ENCODE peak calls at places on chromosome 13, in five cellular contexts. One of them, this sample, is unnamed.
A peak's percentile ranks its signal among the peaks of the same experiment; 100 is the strongest.

GRCh38 chr13:68323106-68323505 is 1093.0 kb upstream of the PCDH9 start:
- DNase-seq in tibial nerve: no peak
- DNase-seq in PC-3: no peak
- DNase-seq in ovary: no peak
- DNase-seq in pancreas: no peak
- DNase-seq in this sample: no peak

GRCh38 chr13:35990196-35990595 is 141.0 kb downstream of the DCLK1 start:
- DNase-seq in tibial nerve: no peak
- DNase-seq in PC-3: no peak
- DNase-seq in ovary: no peak
- DNase-seq in pancreas: no peak
- DNase-seq in this sample: no peak

GRCh38 chr13:40375522-40376171 is 290.8 kb downstream of the FOXO1 start:
- DNase-seq in tibial nerve: peak; percentile 15
- DNase-seq in PC-3: no peak
- DNase-seq in ovary: no peak
- DNase-seq in pancreas: no peak
- DNase-seq in this sample: no peak

GRCh38 chr13:21894091-21894490 is 223.2 kb downstream of the FGF9 start:
- DNase-seq in tibial nerve: no peak
- DNase-seq in PC-3: no peak
- DNase-seq in ovary: no peak
- DNase-seq in pancreas: no peak
- DNase-seq in this sample: no peak

GRCh38 chr13:111904701-111905608 is 162.0 kb upstream of the SOX1 start:
- DNase-seq in tibial nerve: no peak
- DNase-seq in PC-3: no peak
- DNase-seq in ovary: no peak
- DNase-seq in pancreas: no peak
- DNase-seq in this sample: peak; percentile 11

GRCh38 chr13:30108913-30109237 is 198.5 kb downstream of the KATNAL1 start:
- DNase-seq in tibial nerve: no peak
- DNase-seq in PC-3: peak; percentile 47
- DNase-seq in ovary: no peak
- DNase-seq in pancreas: peak; percentile 75
- DNase-seq in this sample: no peak

GRCh38 chr13:91126806-91127205 is 220.7 kb upstream of the MIR17HG start:
- DNase-seq in tibial nerve: no peak
- DNase-seq in PC-3: no peak
- DNase-seq in ovary: no peak
- DNase-seq in pancreas: no peak
- DNase-seq in this sample: no peak

GRCh38 chr13:80901111-80902014 is 560.4 kb upstream of the SPRY2 start:
- DNase-seq in tibial nerve: no peak
- DNase-seq in PC-3: no peak
- DNase-seq in ovary: no peak
- DNase-seq in pancreas: no peak
- DNase-seq in this sample: no peak

GRCh38 chr13:60043262-60043661 is 120.5 kb downstream of the DIAPH3 start:
- DNase-seq in tibial nerve: no peak
- DNase-seq in PC-3: no peak
- DNase-seq in ovary: no peak
- DNase-seq in pancreas: no peak
- DNase-seq in this sample: no peak

GRCh38 chr13:95643471-95643813 is 1.1 kb downstream of the DZIP1 start:
- DNase-seq in tibial nerve: no peak
- DNase-seq in PC-3: no peak
- DNase-seq in ovary: peak; percentile 28
- DNase-seq in pancreas: no peak
- DNase-seq in this sample: no peak

GRCh38 chr13:41456768-41457588 is at the start of gene RGCC:
- DNase-seq in tibial nerve: peak; percentile 64
- DNase-seq in PC-3: peak; percentile 56
- DNase-seq in ovary: peak; percentile 30
- DNase-seq in pancreas: peak; percentile 83
- DNase-seq in this sample: peak; percentile 78

GRCh38 chr13:28513745-28514144 is 18.8 kb upstream of the FLT1 start:
- DNase-seq in tibial nerve: no peak
- DNase-seq in PC-3: no peak
- DNase-seq in ovary: no peak
- DNase-seq in pancreas: no peak
- DNase-seq in this sample: no peak

GRCh38 chr13:32252812-32253440 is 62.2 kb downstream of the ZAR1L start:
- DNase-seq in tibial nerve: no peak
- DNase-seq in PC-3: no peak
- DNase-seq in ovary: no peak
- DNase-seq in pancreas: no peak
- DNase-seq in this sample: no peak

GRCh38 chr13:92590503-92590908 is 636.1 kb upstream of the GPC6 start:
- DNase-seq in tibial nerve: no peak
- DNase-seq in PC-3: peak; percentile 2
- DNase-seq in ovary: no peak
- DNase-seq in pancreas: no peak
- DNase-seq in this sample: no peak

GRCh38 chr13:52743988-52744387 is 4.4 kb upstream of the CNMD start:
- DNase-seq in tibial nerve: no peak
- DNase-seq in PC-3: peak; percentile 3
- DNase-seq in ovary: no peak
- DNase-seq in pancreas: no peak
- DNase-seq in this sample: no peak

GRCh38 chr13:52848455-52849190 is at the start of gene PCDH8:
- DNase-seq in tibial nerve: no peak
- DNase-seq in PC-3: no peak
- DNase-seq in ovary: no peak
- DNase-seq in pancreas: peak; percentile 70
- DNase-seq in this sample: peak; percentile 63

GRCh38 chr13:41502021-41502420 is 44.7 kb downstream of the RGCC start:
- DNase-seq in tibial nerve: no peak
- DNase-seq in PC-3: no peak
- DNase-seq in ovary: no peak
- DNase-seq in pancreas: no peak
- DNase-seq in this sample: no peak

GRCh38 chr13:95335667-95336066 is 34.4 kb upstream of the ABCC4 start:
- DNase-seq in tibial nerve: no peak
- DNase-seq in PC-3: peak; percentile 4
- DNase-seq in ovary: no peak
- DNase-seq in pancreas: no peak
- DNase-seq in this sample: no peak

GRCh38 chr13:112953591-112954487 is 15.2 kb upstream of the MCF2L start:
- DNase-seq in tibial nerve: no peak
- DNase-seq in PC-3: no peak
- DNase-seq in ovary: no peak
- DNase-seq in pancreas: peak; percentile 52
- DNase-seq in this sample: no peak

GRCh38 chr13:27636624-27637288 is 15.1 kb downstream of the POLR1D start:
- DNase-seq in tibial nerve: no peak
- DNase-seq in PC-3: no peak
- DNase-seq in ovary: no peak
- DNase-seq in pancreas: no peak
- DNase-seq in this sample: no peak

GRCh38 chr13:25862156-25862555 is 189.7 kb downstream of the SHISA2 start:
- DNase-seq in tibial nerve: no peak
- DNase-seq in PC-3: peak; percentile 4
- DNase-seq in ovary: no peak
- DNase-seq in pancreas: no peak
- DNase-seq in this sample: peak; percentile 30

GRCh38 chr13:81781471-81781870 is 1440.5 kb upstream of the SPRY2 start:
- DNase-seq in tibial nerve: no peak
- DNase-seq in PC-3: no peak
- DNase-seq in ovary: no peak
- DNase-seq in pancreas: no peak
- DNase-seq in this sample: no peak

GRCh38 chr13:98783856-98784478 is 31.5 kb upstream of the SLC15A1 start:
- DNase-seq in tibial nerve: no peak
- DNase-seq in PC-3: no peak
- DNase-seq in ovary: no peak
- DNase-seq in pancreas: no peak
- DNase-seq in this sample: no peak

GRCh38 chr13:28052945-28053344 is 47.4 kb downstream of the FLT3 start:
- DNase-seq in tibial nerve: no peak
- DNase-seq in PC-3: no peak
- DNase-seq in ovary: no peak
- DNase-seq in pancreas: no peak
- DNase-seq in this sample: no peak

GRCh38 chr13:23901365-23901764 is 4.1 kb upstream of the C1QTNF9B start:
- DNase-seq in tibial nerve: no peak
- DNase-seq in PC-3: peak; percentile 80
- DNase-seq in ovary: no peak
- DNase-seq in pancreas: no peak
- DNase-seq in this sample: no peak

GRCh38 chr13:110221331-110221730 is 85.6 kb downstream of the COL4A1 start:
- DNase-seq in tibial nerve: no peak
- DNase-seq in PC-3: no peak
- DNase-seq in ovary: no peak
- DNase-seq in pancreas: no peak
- DNase-seq in this sample: no peak

GRCh38 chr13:110216006-110216402 is 91.0 kb downstream of the COL4A1 start:
- DNase-seq in tibial nerve: no peak
- DNase-seq in PC-3: no peak
- DNase-seq in ovary: no peak
- DNase-seq in pancreas: no peak
- DNase-seq in this sample: no peak

GRCh38 chr13:110216403-110217041 is 90.4 kb downstream of the COL4A1 start:
- DNase-seq in tibial nerve: no peak
- DNase-seq in PC-3: no peak
- DNase-seq in ovary: no peak
- DNase-seq in pancreas: no peak
- DNase-seq in this sample: no peak

GRCh38 chr13:110217811-110218210 is 89.1 kb downstream of the COL4A1 start:
- DNase-seq in tibial nerve: no peak
- DNase-seq in PC-3: no peak
- DNase-seq in ovary: no peak
- DNase-seq in pancreas: no peak
- DNase-seq in this sample: no peak

DNA sequence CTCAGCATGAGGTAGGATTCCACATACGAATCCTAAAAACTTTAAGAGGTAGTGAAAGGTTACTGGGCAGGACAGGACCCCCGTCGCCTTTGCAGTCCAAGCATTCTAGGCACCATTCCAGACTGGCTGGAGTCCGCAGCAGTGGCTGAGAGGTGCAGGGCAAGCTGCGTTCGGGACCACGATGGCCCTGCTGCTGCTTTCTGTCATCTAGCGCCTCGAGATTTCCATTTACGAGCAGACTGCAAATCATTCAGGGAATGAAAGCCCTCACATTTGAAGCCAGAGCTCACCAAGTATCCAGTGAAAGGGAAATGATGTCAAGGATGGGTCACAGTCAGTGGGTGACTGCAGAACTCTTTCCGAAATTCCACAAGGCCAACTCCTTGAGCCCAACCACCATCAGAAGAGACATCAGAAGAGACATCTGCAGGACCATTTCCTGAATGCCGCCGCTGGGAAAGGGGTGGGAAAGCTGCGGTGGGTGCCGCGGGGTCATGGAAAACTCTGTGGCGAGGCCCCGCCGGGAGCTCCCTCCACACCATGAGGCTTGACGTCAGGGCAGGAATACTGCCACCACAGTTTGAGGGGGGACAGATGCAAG is 88.3 kb downstream of the COL4A1 start:
- DNase-seq in tibial nerve: no peak
- DNase-seq in PC-3: no peak
- DNase-seq in ovary: no peak
- DNase-seq in pancreas: no peak
- DNase-seq in this sample: no peak
- H3K27ac ChIP-seq in tibial nerve: peak overlapping the region; percentile 27
- H3K27ac ChIP-seq in PC-3: no peak overlapping the region
- H3K27ac ChIP-seq in ovary: no peak overlapping the region
- H3K27ac ChIP-seq in pancreas: no peak overlapping the region
- H3K27ac ChIP-seq in this sample: no peak overlapping the region

DNA sequence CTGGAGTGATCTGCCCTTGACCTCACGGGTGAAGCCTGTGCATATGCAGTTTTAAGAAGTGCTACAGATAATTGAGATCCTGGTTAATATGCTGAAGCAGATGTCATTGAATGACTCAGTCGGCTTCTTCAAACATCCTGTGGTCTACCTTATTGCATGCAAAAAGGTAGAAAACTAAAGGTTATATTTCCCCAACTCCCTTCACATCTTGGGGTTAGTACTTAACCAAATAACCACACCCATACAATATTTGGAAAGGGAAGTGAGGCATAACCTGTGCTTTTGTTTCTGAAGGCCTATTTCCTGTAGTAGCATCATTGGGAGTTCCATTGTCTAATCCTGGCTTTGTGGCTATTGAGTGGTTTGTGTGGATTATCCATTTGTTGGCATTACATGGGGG is 58.3 kb downstream of the RAP2A start:
- DNase-seq in tibial nerve: no peak
- DNase-seq in PC-3: peak; percentile 86
- DNase-seq in ovary: no peak
- DNase-seq in pancreas: no peak
- DNase-seq in this sample: no peak
- H3K27ac ChIP-seq in tibial nerve: no peak overlapping the region
- H3K27ac ChIP-seq in PC-3: peak overlapping the region; percentile 97
- H3K27ac ChIP-seq in ovary: no peak overlapping the region
- H3K27ac ChIP-seq in pancreas: no peak overlapping the region
- H3K27ac ChIP-seq in this sample: no peak overlapping the region

GRCh38 chr13:73956795-73957408 is 177.3 kb downstream of the KLF12 start:
- DNase-seq in tibial nerve: no peak
- DNase-seq in PC-3: no peak
- DNase-seq in ovary: no peak
- DNase-seq in pancreas: no peak
- DNase-seq in this sample: no peak
- H3K27ac ChIP-seq in tibial nerve: no peak overlapping the region
- H3K27ac ChIP-seq in PC-3: no peak overlapping the region
- H3K27ac ChIP-seq in ovary: no peak overlapping the region
- H3K27ac ChIP-seq in pancreas: no peak overlapping the region
- H3K27ac ChIP-seq in this sample: no peak overlapping the region

GRCh38 chr13:46171223-46171622 is 10.8 kb downstream of the LCP1 start:
- DNase-seq in tibial nerve: no peak
- DNase-seq in PC-3: no peak
- DNase-seq in ovary: no peak
- DNase-seq in pancreas: no peak
- DNase-seq in this sample: no peak

GRCh38 chr13:46171739-46172138 is 10.2 kb downstream of the LCP1 start:
- DNase-seq in tibial nerve: no peak
- DNase-seq in PC-3: no peak
- DNase-seq in ovary: no peak
- DNase-seq in pancreas: no peak
- DNase-seq in this sample: no peak

GRCh38 chr13:46170268-46170667 is 11.7 kb downstream of the LCP1 start:
- DNase-seq in tibial nerve: no peak
- DNase-seq in PC-3: no peak
- DNase-seq in ovary: no peak
- DNase-seq in pancreas: no peak
- DNase-seq in this sample: no peak

GRCh38 chr13:46168818-46169217 is 13.2 kb downstream of the LCP1 start:
- DNase-seq in tibial nerve: no peak
- DNase-seq in PC-3: no peak
- DNase-seq in ovary: no peak
- DNase-seq in pancreas: no peak
- DNase-seq in this sample: no peak

DNA sequence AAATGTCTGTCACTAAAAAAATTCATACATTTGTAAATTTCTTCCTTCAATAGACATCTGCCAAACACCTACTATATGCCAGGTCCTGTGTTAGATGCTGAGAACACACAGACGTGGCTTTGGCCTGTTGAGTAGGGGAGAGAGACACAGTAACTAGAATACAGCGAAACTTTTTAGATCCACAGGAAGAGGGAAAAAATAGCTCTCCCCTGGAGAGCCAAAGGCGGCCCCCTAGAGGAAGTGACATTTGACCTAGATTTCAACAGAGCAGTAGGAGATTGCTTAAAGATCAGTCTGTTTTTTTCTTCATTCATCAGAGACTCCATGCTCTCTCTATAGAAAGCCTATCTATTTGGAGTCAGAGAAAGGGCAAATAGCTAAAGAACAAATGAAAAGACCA is 11.3 kb downstream of the LCP1 start:
- DNase-seq in tibial nerve: no peak
- DNase-seq in PC-3: no peak
- DNase-seq in ovary: no peak
- DNase-seq in pancreas: no peak
- DNase-seq in this sample: no peak
- H3K27ac ChIP-seq in tibial nerve: no peak overlapping the region
- H3K27ac ChIP-seq in PC-3: no peak overlapping the region
- H3K27ac ChIP-seq in ovary: no peak overlapping the region
- H3K27ac ChIP-seq in pancreas: no peak overlapping the region
- H3K27ac ChIP-seq in this sample: no peak overlapping the region